ENCODE peak calls at places on chromosomes 7 and 10, in four cellular contexts. D, M, H and F are unnamed samples.

GRCh38 chr10:29266641-29267040 is 22.2 kb upstream of the LYZL1 start:
- DNase-seq in D (no peak), M (no peak), H (peak; percentile 54), F (no peak)

GRCh38 chr10:32957341-32958084 is 517 bp downstream of the ITGB1 start:
- DNase-seq in D (no peak), M (no peak), H (peak; percentile 73), F (peak; percentile 39)

GRCh38 chr10:43734716-43735115 is 86.0 kb upstream of the ZNF32 start:
- DNase-seq in D (no peak), M (no peak), H (no peak), F (no peak)

GRCh38 chr10:17396004-17396403 is 58.4 kb downstream of the ST8SIA6 start:
- DNase-seq in D (no peak), M (no peak), H (peak; percentile 8), F (no peak)

GRCh38 chr10:72952189-72952900 is 2.3 kb downstream of the PLA2G12B start:
- DNase-seq in D (peak; percentile 16), M (no peak), H (no peak), F (no peak)

GRCh38 chr7:44415510-44415909 is 74.9 kb downstream of the NUDCD3 start:
- DNase-seq in D (no peak), M (no peak), H (no peak), F (no peak)

GRCh38 chr10:44385423-44385725 is 477 bp upstream of the CXCL12 start:
- DNase-seq in D (no peak), M (no peak), H (no peak), F (no peak)

GRCh38 chr7:77393261-77393660 is 22.9 kb downstream of the GSAP start:
- DNase-seq in D (no peak), M (no peak), H (no peak), F (no peak)

GRCh38 chr7:128777156-128778123 is 1.8 kb upstream of the OPN1SW start:
- DNase-seq in D (peak; percentile 45), M (no peak), H (no peak), F (no peak)

GRCh38 chr10:10826125-10826524 is 191.5 kb upstream of the CELF2 start:
- DNase-seq in D (no peak), M (no peak), H (no peak), F (no peak)

GRCh38 chr7:128164061-128164954 is 76.8 kb upstream of the LEP start:
- DNase-seq in D (no peak), M (no peak), H (no peak), F (no peak)

GRCh38 chr7:116647861-116648260 is 24.1 kb upstream of the MET start:
- DNase-seq in D (no peak), M (no peak), H (no peak), F (no peak)

GRCh38 chr10:132265878-132266496 is 41.8 kb downstream of the STK32C start:
- DNase-seq in D (no peak), M (no peak), H (no peak), F (no peak)

GRCh38 chr7:102129636-102130370 is 156.9 kb upstream of the SH2B2 start:
- DNase-seq in D (no peak), M (no peak), H (no peak), F (no peak)

GRCh38 chr7:121139427-121139826 is 150.9 kb downstream of the CPED1 start:
- DNase-seq in D (no peak), M (no peak), H (no peak), F (no peak)

GRCh38 chr10:97407211-97407951 is 6.2 kb upstream of the RRP12 start:
- DNase-seq in D (peak; percentile 89), M (peak; percentile 68), H (peak; percentile 82), F (peak; percentile 87)

GRCh38 chr7:117894037-117894436 is 20.8 kb upstream of the CTTNBP2 start:
- DNase-seq in D (no peak), M (no peak), H (no peak), F (no peak)
- H3K4me3 ChIP-seq in D (no peak overlapping the region), M (no peak overlapping the region), H (no peak overlapping the region), F (no peak overlapping the region)

GRCh38 chr10:59314284-59314683 is 48.1 kb downstream of the FAM13C start:
- DNase-seq in D (no peak), M (no peak), H (no peak), F (no peak)

GRCh38 chr10:59311025-59311424 is 51.3 kb downstream of the FAM13C start:
- DNase-seq in D (no peak), M (no peak), H (no peak), F (no peak)

GRCh38 chr10:59312247-59312646 is 50.1 kb downstream of the FAM13C start:
- DNase-seq in D (no peak), M (no peak), H (no peak), F (no peak)

GRCh38 chr10:59315465-59315864 is 46.9 kb downstream of the FAM13C start:
- DNase-seq in D (peak; percentile 12), M (no peak), H (no peak), F (no peak)

DNA sequence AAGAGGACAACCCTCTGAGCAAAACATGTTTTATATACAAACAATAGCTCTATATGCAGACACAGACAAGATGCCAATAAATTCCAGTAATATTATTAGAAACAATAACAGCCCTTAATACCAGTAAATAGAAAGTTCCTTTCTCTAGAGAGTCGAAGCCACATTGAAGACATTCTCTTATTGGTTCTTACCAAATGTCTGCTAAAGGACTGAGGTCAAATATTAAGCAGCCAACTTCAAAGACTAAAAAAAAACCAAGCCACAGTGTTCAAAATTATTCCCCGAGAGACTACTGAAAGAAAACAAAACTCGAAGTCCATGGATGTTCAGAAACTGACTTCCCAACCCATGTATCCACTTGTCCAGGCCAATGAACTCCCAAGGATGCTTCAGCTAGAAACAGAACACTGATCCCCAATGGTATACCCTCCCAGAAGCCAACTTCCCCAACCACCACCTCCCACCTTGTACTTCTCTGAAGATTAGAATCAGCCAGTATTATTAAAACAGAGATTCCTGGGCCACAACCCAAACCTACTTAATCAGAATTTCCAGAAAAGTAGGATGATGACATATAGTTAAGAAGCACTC is 51.9 kb downstream of the FAM13C start:
- DNase-seq in D (no peak), M (no peak), H (no peak), F (no peak)
- H3K27ac ChIP-seq in D (no peak overlapping the region), M (no peak overlapping the region), H (no peak overlapping the region), F (no peak overlapping the region)

GRCh38 chr10:77756319-77757232 is 119.0 kb upstream of the KCNMA1 start:
- DNase-seq in D (peak; percentile 59), M (peak; percentile 51), H (peak; percentile 76), F (peak; percentile 13)
- TF ChIP-seq GABPA in D (no peak), M (no peak), H (no peak), F (no peak)

GRCh38 chr7:51785171-51785570 is 468.6 kb upstream of the COBL start:
- DNase-seq in D (no peak), M (no peak), H (no peak), F (no peak)

GRCh38 chr7:51789494-51789893 is 472.9 kb upstream of the COBL start:
- DNase-seq in D (no peak), M (no peak), H (no peak), F (no peak)

GRCh38 chr7:51786284-51786683 is 469.7 kb upstream of the COBL start:
- DNase-seq in D (no peak), M (no peak), H (no peak), F (no peak)

DNA sequence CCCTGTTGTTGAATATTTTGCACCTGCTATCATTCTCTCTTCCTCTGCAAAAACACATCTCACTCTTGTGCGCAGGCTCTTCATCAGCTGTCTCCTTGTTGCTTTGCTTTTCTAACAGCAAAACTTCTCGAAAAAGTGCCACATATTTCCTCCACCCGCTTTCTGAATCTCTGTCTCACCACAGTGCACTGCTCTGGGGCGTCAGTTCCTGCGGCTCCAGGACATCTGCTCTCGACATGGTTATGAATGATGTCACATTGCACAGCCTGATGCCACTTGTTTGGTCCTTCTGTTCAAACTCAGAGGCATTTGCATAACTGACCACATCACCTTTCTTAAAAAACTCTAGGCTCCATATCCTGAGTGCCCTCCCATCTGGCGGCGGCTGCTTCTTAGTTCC is 469.2 kb upstream of the COBL start:
- DNase-seq in D (no peak), M (no peak), H (no peak), F (no peak)
- H3K4me3 ChIP-seq in D (no peak overlapping the region), M (no peak overlapping the region), H (no peak overlapping the region), F (no peak overlapping the region)